ENCODE peak calls at places on chromosomes 13 and 19, in seven cellular contexts. N, S, E, T, J, V and D are unnamed samples.
A peak's percentile ranks its signal among the peaks of the same experiment; 100 is the strongest.

GRCh38 chr19:16569609-16570320 is 2.5 kb downstream of the SLC35E1 start:
- DNase-seq in J (no peak), T (no peak), E (peak; percentile 32), N (no peak), V (no peak), S (no peak), D (no peak)

GRCh38 chr13:44335463-44335862 is 38.2 kb upstream of the SERP2 start:
- DNase-seq in J (no peak), T (no peak), V (no peak), E (no peak), S (no peak), N (no peak), D (no peak)

GRCh38 chr19:4645718-4646117 is 6.4 kb downstream of the TNFAIP8L1 start:
- DNase-seq in E (no peak), N (no peak), S (no peak), V (no peak), J (no peak), T (no peak), D (no peak)

GRCh38 chr13:100527644-100528043 is 60.9 kb downstream of the GGACT start:
- DNase-seq in J (no peak), S (no peak), T (no peak), N (no peak), E (no peak), V (no peak), D (no peak)

GRCh38 chr13:72137782-72138181 is 270.8 kb upstream of the DACH1 start:
- DNase-seq in V (no peak), T (no peak), S (no peak), J (no peak), N (no peak), E (no peak), D (no peak)

GRCh38 chr13:73060251-73061160 is 1.7 kb downstream of the KLF5 start:
- DNase-seq in E (peak; percentile 74), S (no peak), J (peak; percentile 37), N (peak; percentile 82), V (no peak), T (peak; percentile 82), D (no peak)

GRCh38 chr13:21590231-21590630 is 13.7 kb downstream of the MICU2 start:
- DNase-seq in S (no peak), N (peak; percentile 21), E (no peak), T (no peak), J (no peak), V (no peak), D (no peak)

GRCh38 chr19:45972944-45973525 is 630 bp downstream of the NOVA2 start:
- DNase-seq in E (no peak), S (no peak), T (no peak), N (no peak), V (no peak), J (peak; percentile 68), D (no peak)

GRCh38 chr19:5809053-5809452 is 4.2 kb downstream of the NRTN start:
- DNase-seq in E (no peak), V (no peak), S (no peak), T (no peak), N (no peak), J (no peak), D (no peak)

GRCh38 chr13:30418886-30419459 is 3.3 kb upstream of the UBE2L5 start:
- DNase-seq in S (no peak), E (no peak), J (no peak), T (no peak), N (no peak), V (peak; percentile 54), D (no peak)

GRCh38 chr13:93080587-93080986 is 146.0 kb upstream of the GPC6 start:
- DNase-seq in S (no peak), V (peak; percentile 4), N (peak; percentile 10), T (peak; percentile 90), J (no peak), E (no peak), D (no peak)

GRCh38 chr13:45775401-45775963 is 73.4 kb downstream of the CBY2 start:
- DNase-seq in N (no peak), J (no peak), S (no peak), T (no peak), E (no peak), V (no peak), D (no peak)

GRCh38 chr13:39787086-39787487 is 131.6 kb downstream of the COG6 start:
- DNase-seq in V (no peak), J (peak; percentile 62), N (no peak), E (no peak), S (no peak), T (peak; percentile 71), D (no peak)

GRCh38 chr19:2640563-2641331 is 61.7 kb downstream of the GNG7 start:
- DNase-seq in T (no peak), V (no peak), J (no peak), S (no peak), E (no peak), N (no peak), D (no peak)

GRCh38 chr13:113861433-113862030 is 2.3 kb downstream of the GAS6 start:
- DNase-seq in T (no peak), S (no peak), E (peak; percentile 38), V (no peak), N (no peak), J (no peak), D (no peak)

GRCh38 chr13:68846663-68847062 is 1261.0 kb upstream of the ATXN8OS start:
- DNase-seq in V (no peak), E (no peak), T (no peak), N (no peak), J (no peak), S (no peak), D (no peak)

GRCh38 chr19:38264486-38265212 is at the start of gene SPINT2:
- DNase-seq in J (peak; percentile 95), T (no peak), S (peak; percentile 60), N (no peak), V (no peak), E (peak; percentile 91), D (no peak)

GRCh38 chr13:20391597-20392452 is 133.8 kb downstream of the CRYL1 start:
- DNase-seq in J (peak; percentile 7), S (no peak), E (peak; percentile 40), N (no peak), T (no peak), V (no peak), D (no peak)

GRCh38 chr19:30969586-30969985 is 379.6 kb downstream of the TSHZ3 start:
- DNase-seq in J (no peak), E (no peak), N (no peak), T (no peak), S (no peak), V (no peak), D (no peak)

GRCh38 chr19:19368087-19368486 is 37.4 kb upstream of the GATAD2A start:
- DNase-seq in E (no peak), V (no peak), J (no peak), N (no peak), T (no peak), S (no peak), D (no peak)

GRCh38 chr19:19371056-19371455 is 34.4 kb upstream of the GATAD2A start:
- DNase-seq in N (no peak), V (no peak), J (no peak), S (no peak), T (no peak), E (no peak), D (no peak)

GRCh38 chr19:19361075-19361594 is 40.5 kb downstream of the MAU2 start:
- DNase-seq in S (peak; percentile 71), J (peak; percentile 85), V (peak; percentile 74), N (peak; percentile 80), E (peak; percentile 92), T (peak; percentile 51), D (peak; percentile 91)

GRCh38 chr19:19362075-19362474 is 41.4 kb downstream of the MAU2 start:
- DNase-seq in V (no peak), N (no peak), T (no peak), S (no peak), J (no peak), E (no peak), D (no peak)

DNA sequence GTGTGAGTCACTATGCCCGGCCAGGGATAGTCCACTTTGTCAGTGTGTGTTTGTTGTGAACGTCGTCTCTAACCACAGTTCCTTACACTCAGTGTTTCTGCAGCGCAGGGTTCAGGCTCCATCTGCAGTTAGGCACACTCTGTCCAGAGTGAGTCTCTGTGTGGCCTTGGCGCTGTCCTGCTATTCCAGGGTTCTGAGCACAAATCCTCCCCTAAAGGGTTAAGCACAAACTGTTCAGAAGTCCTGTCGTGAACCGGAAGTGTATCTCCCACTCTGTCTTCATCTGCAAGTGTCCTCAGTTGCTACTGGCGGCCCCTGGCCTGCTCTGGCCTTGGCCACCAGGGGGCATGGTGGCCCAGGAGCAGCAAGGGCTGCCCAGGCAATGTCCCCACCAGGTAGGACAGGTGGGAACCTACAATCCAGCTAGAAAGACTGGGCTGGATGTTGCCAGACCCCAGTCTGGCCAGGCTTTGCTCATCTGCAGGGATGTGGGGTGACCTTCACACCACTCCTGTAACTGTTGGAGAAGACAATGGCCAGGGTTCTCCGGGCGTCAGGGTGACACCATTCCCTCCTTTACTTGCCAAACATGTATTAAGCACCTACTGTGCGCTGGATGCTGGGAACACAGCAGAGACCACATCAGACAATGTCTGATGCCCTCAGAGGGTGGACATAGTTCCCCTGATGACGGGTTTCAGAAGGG is 38.6 kb upstream of the GATAD2A start:
- DNase-seq in V (peak; percentile 48), T (peak; percentile 54), E (peak; percentile 94), N (peak; percentile 64), J (peak; percentile 84), S (peak; percentile 79), D (peak; percentile 92)
- H3K4me3 ChIP-seq in V (no peak overlapping the region), T (no peak overlapping the region), E (no peak overlapping the region), N (no peak overlapping the region), J (no peak overlapping the region), S (no peak overlapping the region), D (peak overlapping the region; percentile 45)

GRCh38 chr13:25180450-25180794 is 8.3 kb upstream of the AMER2 start:
- DNase-seq in S (no peak), V (no peak), T (no peak), E (no peak), J (no peak), N (no peak), D (no peak)
- H3K4me2 ChIP-seq in S (no peak overlapping the region), V (no peak overlapping the region), T (no peak overlapping the region), E (no peak overlapping the region), J (peak overlapping the region; percentile 50), N (no peak overlapping the region), D (no peak overlapping the region)

GRCh38 chr19:55175117-55175867 is 4.8 kb downstream of the SYT5 start:
- DNase-seq in V (no peak), E (no peak), N (no peak), S (no peak), J (no peak), T (no peak), D (no peak)
- H3K9ac ChIP-seq in V (no peak overlapping the region), E (no peak overlapping the region), N (no peak overlapping the region), S (no peak overlapping the region), J (no peak overlapping the region), T (no peak overlapping the region), D (no peak overlapping the region)

GRCh38 chr19:34999498-35000337 is at the start of gene GRAMD1A:
- DNase-seq in V (peak; percentile 78), J (peak; percentile 94), S (peak; percentile 69), E (peak; percentile 92), T (peak; percentile 74), N (peak; percentile 80), D (peak; percentile 90)

GRCh38 chr19:35000647-35001501 is 751 bp downstream of the GRAMD1A start:
- DNase-seq in J (peak; percentile 43), T (peak; percentile 45), E (peak; percentile 66), V (peak; percentile 87), N (peak; percentile 50), S (peak; percentile 34), D (peak; percentile 85)

GRCh38 chr19:35004517-35005255 is 4.6 kb downstream of the GRAMD1A start:
- DNase-seq in E (no peak), S (no peak), J (no peak), V (no peak), T (no peak), N (no peak), D (no peak)

GRCh38 chr19:35000338-35000646 is 169 bp downstream of the GRAMD1A start:
- DNase-seq in E (no peak), J (no peak), N (no peak), S (no peak), T (no peak), V (no peak), D (no peak)

GRCh38 chr19:35002037-35002535 is 2.0 kb downstream of the GRAMD1A start:
- DNase-seq in J (no peak), S (no peak), N (no peak), E (no peak), T (no peak), V (no peak), D (no peak)
- H3K4me3 ChIP-seq in J (no peak overlapping the region), S (peak overlapping the region; percentile 92), N (no peak overlapping the region), E (no peak overlapping the region), T (no peak overlapping the region), V (no peak overlapping the region), D (peak overlapping the region; percentile 71)